ENCODE peak calls at places on chromosomes 2 and 18, in six cellular contexts. One of them, this sample, is unnamed.

GRCh38 chr2:23452397-23452796 is 67.4 kb downstream of the KLHL29 start:
- DNase-seq in astrocyte of the cerebellum: no peak
- DNase-seq in K562: no peak
- DNase-seq in epithelial cell of esophagus: no peak
- DNase-seq in spleen: no peak
- DNase-seq in A549: no peak
- DNase-seq in this sample: no peak

GRCh38 chr2:197279997-197280756 is 30.4 kb downstream of the ANKRD44 start:
- DNase-seq in epithelial cell of esophagus: no peak
- DNase-seq in K562: no peak
- DNase-seq in spleen: no peak
- DNase-seq in astrocyte of the cerebellum: peak
- DNase-seq in A549: no peak
- DNase-seq in this sample: peak

GRCh38 chr18:34702814-34703213 is 7.3 kb upstream of the DTNA start:
- DNase-seq in spleen: no peak
- DNase-seq in epithelial cell of esophagus: no peak
- DNase-seq in K562: no peak
- DNase-seq in A549: no peak
- DNase-seq in astrocyte of the cerebellum: no peak
- DNase-seq in this sample: no peak

GRCh38 chr2:234178309-234179030 is 128.0 kb downstream of the SPP2 start:
- DNase-seq in K562: no peak
- DNase-seq in spleen: no peak
- DNase-seq in A549: peak
- DNase-seq in epithelial cell of esophagus: peak
- DNase-seq in astrocyte of the cerebellum: peak
- DNase-seq in this sample: no peak

GRCh38 chr2:80086831-80087230 is 217.7 kb downstream of the LRRTM1 start:
- DNase-seq in astrocyte of the cerebellum: peak
- DNase-seq in A549: no peak
- DNase-seq in K562: no peak
- DNase-seq in spleen: no peak
- DNase-seq in epithelial cell of esophagus: peak
- DNase-seq in this sample: no peak

GRCh38 chr2:74426181-74426758 is 4.7 kb downstream of the WDR54 start:
- DNase-seq in astrocyte of the cerebellum: no peak
- DNase-seq in A549: no peak
- DNase-seq in K562: peak
- DNase-seq in epithelial cell of esophagus: no peak
- DNase-seq in spleen: peak
- DNase-seq in this sample: no peak

GRCh38 chr18:41761329-41762028 is 193.6 kb upstream of the PIK3C3 start:
- DNase-seq in K562: no peak
- DNase-seq in A549: peak
- DNase-seq in astrocyte of the cerebellum: peak
- DNase-seq in epithelial cell of esophagus: peak
- DNase-seq in spleen: no peak
- DNase-seq in this sample: peak

GRCh38 chr2:151614606-151615306 is 119.5 kb downstream of the NEB start:
- DNase-seq in epithelial cell of esophagus: no peak
- DNase-seq in A549: no peak
- DNase-seq in astrocyte of the cerebellum: no peak
- DNase-seq in K562: no peak
- DNase-seq in spleen: no peak
- DNase-seq in this sample: no peak

GRCh38 chr18:33576999-33577687 is 876 bp upstream of the ASXL3 start:
- DNase-seq in epithelial cell of esophagus: no peak
- DNase-seq in A549: no peak
- DNase-seq in astrocyte of the cerebellum: no peak
- DNase-seq in K562: no peak
- DNase-seq in spleen: no peak
- DNase-seq in this sample: no peak

GRCh38 chr2:151973013-151973900 is 125.6 kb downstream of the CACNB4 start:
- DNase-seq in epithelial cell of esophagus: no peak
- DNase-seq in astrocyte of the cerebellum: no peak
- DNase-seq in K562: no peak
- DNase-seq in A549: no peak
- DNase-seq in spleen: no peak
- DNase-seq in this sample: no peak

GRCh38 chr2:73701968-73702665 is 35.0 kb downstream of the TPRKB start:
- DNase-seq in astrocyte of the cerebellum: no peak
- DNase-seq in spleen: no peak
- DNase-seq in A549: no peak
- DNase-seq in K562: no peak
- DNase-seq in epithelial cell of esophagus: no peak
- DNase-seq in this sample: no peak

GRCh38 chr2:19508-19907 is 26.8 kb downstream of the FAM110C start:
- DNase-seq in A549: no peak
- DNase-seq in K562: no peak
- DNase-seq in epithelial cell of esophagus: no peak
- DNase-seq in spleen: no peak
- DNase-seq in astrocyte of the cerebellum: no peak
- DNase-seq in this sample: no peak

GRCh38 chr2:156380117-156380645 is 47.7 kb upstream of the NR4A2 start:
- DNase-seq in A549: no peak
- DNase-seq in astrocyte of the cerebellum: no peak
- DNase-seq in epithelial cell of esophagus: no peak
- DNase-seq in spleen: no peak
- DNase-seq in K562: no peak
- DNase-seq in this sample: no peak

GRCh38 chr2:225495706-225496105 is 96.2 kb downstream of the NYAP2 start:
- DNase-seq in A549: no peak
- DNase-seq in epithelial cell of esophagus: no peak
- DNase-seq in astrocyte of the cerebellum: no peak
- DNase-seq in spleen: no peak
- DNase-seq in K562: no peak
- DNase-seq in this sample: no peak
- TF ChIP-seq CTCF in A549: no peak
- TF ChIP-seq CTCF in epithelial cell of esophagus: no peak
- TF ChIP-seq CTCF in astrocyte of the cerebellum: no peak
- TF ChIP-seq CTCF in spleen: no peak
- TF ChIP-seq CTCF in K562: no peak
- TF ChIP-seq CTCF in this sample: no peak

GRCh38 chr2:188512456-188512855 is 220.8 kb downstream of the GULP1 start:
- DNase-seq in astrocyte of the cerebellum: peak
- DNase-seq in K562: no peak
- DNase-seq in epithelial cell of esophagus: peak
- DNase-seq in A549: peak
- DNase-seq in spleen: no peak
- DNase-seq in this sample: peak
- TF ChIP-seq CTCF in astrocyte of the cerebellum: peak
- TF ChIP-seq CTCF in K562: peak
- TF ChIP-seq CTCF in epithelial cell of esophagus: peak
- TF ChIP-seq CTCF in A549: peak
- TF ChIP-seq CTCF in spleen: peak
- TF ChIP-seq CTCF in this sample: peak

DNA sequence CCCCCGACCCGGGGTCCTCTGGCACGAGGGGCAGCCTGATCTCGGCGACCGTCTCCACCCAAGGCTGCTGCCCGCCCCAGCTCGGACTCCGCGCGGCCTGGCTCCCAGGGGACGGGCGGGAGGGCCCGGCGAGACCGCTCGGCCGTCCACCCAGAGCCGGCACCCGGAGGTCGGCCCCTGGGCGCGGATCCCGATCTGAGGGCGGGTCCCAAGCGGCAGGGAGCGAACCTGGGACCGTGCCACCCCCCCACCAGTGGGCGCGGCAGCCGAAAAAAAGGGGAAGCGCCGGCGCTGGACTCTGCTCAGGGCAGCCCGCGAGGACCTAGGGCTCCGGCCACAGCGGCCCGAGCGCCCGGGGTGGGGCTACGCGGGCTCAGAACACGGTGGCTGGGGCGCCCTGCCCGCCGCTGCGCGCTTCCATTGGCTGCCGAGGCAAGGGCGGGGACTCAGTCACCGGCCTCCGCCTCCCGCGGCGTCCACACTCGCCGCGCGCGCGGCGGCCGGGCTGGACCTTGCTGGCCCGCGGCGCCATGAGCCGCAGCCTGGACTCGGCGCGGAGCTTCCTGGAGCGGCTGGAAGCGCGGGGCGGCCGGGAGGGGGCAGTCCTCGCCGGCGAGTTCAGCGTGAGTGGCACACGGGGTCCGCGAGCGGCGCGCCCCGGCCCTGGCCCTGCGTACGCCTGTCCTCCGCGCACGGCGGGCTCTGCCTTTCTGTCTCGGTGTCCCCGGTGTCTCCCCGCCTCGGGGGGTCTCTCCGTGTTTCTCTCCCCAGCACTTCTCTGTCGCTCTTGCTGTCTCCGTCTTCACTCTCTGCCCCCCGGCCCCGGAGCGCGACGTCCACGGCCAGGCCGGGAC is at the start of gene PTPN18:
- DNase-seq in spleen: peak
- DNase-seq in A549: peak
- DNase-seq in astrocyte of the cerebellum: peak
- DNase-seq in K562: peak
- DNase-seq in epithelial cell of esophagus: peak
- DNase-seq in this sample: no peak
- TF ChIP-seq CTCF in spleen: peak
- TF ChIP-seq CTCF in A549: peak
- TF ChIP-seq CTCF in astrocyte of the cerebellum: peak
- TF ChIP-seq CTCF in K562: peak
- TF ChIP-seq CTCF in epithelial cell of esophagus: no peak
- TF ChIP-seq CTCF in this sample: peak

DNA sequence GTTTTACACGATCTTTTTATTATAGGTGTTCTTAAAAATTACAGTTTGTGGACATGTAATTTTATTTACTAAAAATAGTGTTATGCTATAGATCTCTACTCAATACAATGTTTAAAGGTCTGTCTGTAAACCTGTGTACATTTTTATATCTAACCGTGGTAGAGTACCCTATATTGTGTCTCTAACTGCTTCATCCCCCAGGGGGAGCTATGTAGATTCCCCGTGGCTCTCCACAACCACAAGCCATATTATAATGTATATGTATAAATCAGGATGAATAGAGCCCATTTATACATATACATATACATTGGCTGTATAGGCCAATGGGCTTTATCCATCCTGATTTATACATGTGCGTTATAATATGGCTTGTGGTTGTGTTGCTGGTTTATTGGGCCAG is 59.4 kb downstream of the ADAM23 start:
- DNase-seq in spleen: no peak
- DNase-seq in A549: no peak
- DNase-seq in astrocyte of the cerebellum: no peak
- DNase-seq in epithelial cell of esophagus: no peak
- DNase-seq in K562: no peak
- DNase-seq in this sample: no peak
- TF ChIP-seq CTCF in spleen: no peak
- TF ChIP-seq CTCF in A549: no peak
- TF ChIP-seq CTCF in astrocyte of the cerebellum: no peak
- TF ChIP-seq CTCF in epithelial cell of esophagus: no peak
- TF ChIP-seq CTCF in K562: peak
- TF ChIP-seq CTCF in this sample: no peak